ENCODE peak calls at places on chromosome 19, in nine cellular contexts. M, Q, H, E, R, A, T, S and K are unnamed samples. For H3K4me1, the result is how much of the 10 kb centered on the place peaks cover.

GRCh38 chr19:55484571-55485438 is at the start of gene NAT14:
- DNase-seq in R (peak), E (no peak), S (peak), M (peak), T (peak), A (no peak), Q (peak), H (peak), K (peak)

GRCh38 chr19:18438331-18439024 is 545 bp upstream of the ISYNA1 start:
- DNase-seq in T (no peak), E (no peak), Q (peak), R (peak), M (peak), H (no peak), S (peak), A (no peak), K (no peak)

GRCh38 chr19:33373701-33374405 is at the start of gene CEBPG:
- DNase-seq in E (no peak), T (peak), Q (peak), R (no peak), S (peak), H (peak), M (peak), A (peak), K (peak)

GRCh38 chr19:22426901-22427300 is 4.8 kb upstream of the ZNF98 start:
- DNase-seq in M (no peak), H (no peak), R (no peak), Q (no peak), S (no peak), A (no peak), T (no peak), E (no peak), K (no peak)

GRCh38 chr19:16527334-16527935 is 14.8 kb downstream of the CHERP start:
- DNase-seq in R (no peak), M (no peak), S (no peak), E (no peak), A (no peak), Q (no peak), T (no peak), H (no peak), K (no peak)

GRCh38 chr19:14467391-14467790 is 7.8 kb downstream of the PTGER1 start:
- DNase-seq in Q (no peak), R (no peak), T (no peak), M (no peak), H (no peak), A (no peak), E (no peak), S (no peak), K (no peak)

GRCh38 chr19:53873451-53874383 is 6.0 kb downstream of the MYADM start:
- DNase-seq in R (no peak), T (no peak), H (no peak), S (no peak), A (no peak), M (no peak), E (no peak), Q (no peak), K (peak)

GRCh38 chr19:14089412-14089661 is 1.2 kb downstream of the SAMD1 start:
- DNase-seq in M (peak), E (no peak), A (no peak), T (no peak), Q (peak), S (no peak), R (no peak), H (peak), K (peak)

GRCh38 chr19:48442116-48443035 is 3.4 kb upstream of the GRWD1 start:
- DNase-seq in R (peak), M (no peak), A (no peak), H (no peak), E (no peak), S (no peak), T (no peak), Q (no peak), K (no peak)

DNA sequence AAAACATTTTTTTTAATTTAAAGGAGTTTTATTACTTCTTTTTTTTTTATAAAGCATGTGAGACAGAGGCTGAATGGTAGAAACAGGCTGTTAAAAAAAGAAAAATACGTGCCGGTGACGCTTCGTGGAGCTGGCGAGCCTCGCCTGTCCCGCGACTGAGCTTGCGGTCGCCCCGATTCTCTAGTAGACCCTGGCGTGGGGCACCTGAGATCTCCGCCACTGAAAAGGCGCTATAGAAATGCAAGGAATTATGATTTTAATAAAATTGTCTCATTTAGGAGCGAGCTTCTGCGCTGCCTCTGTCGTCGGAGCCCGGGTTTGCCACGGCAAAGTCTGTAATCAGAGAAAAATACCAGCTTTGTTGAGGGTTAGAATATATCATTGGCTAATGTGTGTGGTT is 18.4 kb downstream of the NFIX start:
- DNase-seq in A (no peak), E (no peak), S (no peak), Q (no peak), T (no peak), R (no peak), M (no peak), H (no peak), K (no peak)
- H3K4me1 ChIP-seq in A (under half), E (under half), S (under half), Q (half or more), T (under half), R (under half), M (under half), H (under half), K (under half)

GRCh38 chr19:3055741-3056453 is 6.4 kb downstream of the TLE5 start:
- DNase-seq in A (no peak), R (peak), Q (no peak), M (no peak), E (peak), S (peak), T (no peak), H (no peak), K (no peak)
- H3K9ac ChIP-seq in A (no peak), R (no peak), Q (no peak), M (no peak), E (no peak), S (no peak), T (no peak), H (no peak), K (no peak)

GRCh38 chr19:5291588-5292193 is 48.9 kb downstream of the PTPRS start:
- DNase-seq in T (no peak), S (no peak), M (no peak), H (no peak), Q (no peak), E (no peak), A (no peak), R (no peak), K (peak)
- H3K4me1 ChIP-seq in T (under half), S (under half), M (under half), H (under half), Q (half or more), E (under half), A (under half), R (under half), K (under half)

DNA sequence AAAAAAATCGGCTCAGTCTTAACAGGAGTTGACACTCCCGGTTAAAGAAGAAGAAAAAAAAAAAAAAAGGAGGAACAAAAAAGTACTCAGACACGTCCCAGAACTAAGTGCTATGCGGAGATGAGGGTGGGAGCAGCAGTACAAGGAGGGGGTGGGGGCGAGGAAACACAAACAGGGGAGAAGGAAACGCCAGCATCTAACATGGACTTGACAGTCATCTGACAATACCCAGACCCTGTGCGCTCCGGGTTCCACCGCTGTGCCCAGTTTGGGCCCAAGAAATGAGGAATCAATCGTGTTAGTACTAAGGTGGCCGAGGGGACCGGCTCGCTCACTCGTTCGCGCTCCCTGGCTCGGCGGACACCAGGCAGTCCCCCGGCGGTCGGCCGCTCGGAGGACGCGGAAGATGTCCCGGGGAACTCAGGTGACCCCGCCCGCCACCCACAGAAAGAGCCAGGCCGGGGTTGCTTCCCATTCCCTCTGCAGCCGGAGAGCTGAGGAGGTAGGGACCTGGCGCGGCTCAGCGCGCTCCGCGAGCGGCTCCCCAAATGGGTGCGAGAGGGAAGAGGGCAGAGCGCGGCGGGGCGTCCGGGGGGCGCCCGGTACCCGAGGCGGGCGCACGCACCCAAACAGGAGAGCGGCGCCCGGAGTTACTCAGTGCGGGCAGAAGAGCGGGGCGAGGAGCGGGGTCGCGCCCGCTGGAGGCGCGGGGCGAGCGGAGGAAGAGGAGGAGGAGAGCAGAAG is 648 bp downstream of the TSHZ3 start:
- DNase-seq in Q (peak), H (peak), M (peak), R (no peak), E (no peak), S (no peak), T (no peak), A (no peak), K (no peak)
- H3K9ac ChIP-seq in Q (peak), H (peak), M (no peak), R (no peak), E (peak), S (peak), T (peak), A (no peak), K (no peak)